ENCODE peak calls at places on chromosomes 16 and 17, in five cellular contexts. N is adipocyte; F is effector CD8-positive, alpha-beta T cell; A is stimulated activated CD4-positive, alpha-beta T cell treated with anti-CD3 and anti-CD28 coated beads, Interleukin-12 subunit alpha, Interleukin-12 subunit beta, amount 100 ng/mL, for 48 hours; M is SW480. C is an unnamed sample.

GRCh38 chr17:45923511-45924268 is 29.3 kb downstream of the MAPT start:
- DNase-seq in N (peak), A (no peak), M (no peak), F (no peak), C (peak)

GRCh38 chr17:16974569-16975265 is 2.8 kb upstream of the TNFRSF13B start:
- DNase-seq in A (no peak), N (no peak), F (no peak), M (no peak), C (no peak)

GRCh38 chr16:88376053-88376834 is 6.5 kb upstream of the ZNF469 start:
- DNase-seq in M (no peak), A (no peak), F (no peak), N (no peak), C (no peak)

GRCh38 chr16:11333696-11334095 is 11.6 kb upstream of the RMI2 start:
- DNase-seq in N (peak), A (no peak), F (no peak), M (no peak), C (peak)

GRCh38 chr17:68953340-68953997 is 1.7 kb downstream of the ABCA8 start:
- DNase-seq in F (no peak), A (no peak), N (no peak), M (no peak), C (no peak)

GRCh38 chr16:10667239-10667638 is 27.5 kb downstream of the TEKT5 start:
- DNase-seq in N (no peak), F (no peak), A (no peak), M (no peak), C (no peak)

GRCh38 chr16:71767060-71767900 is 41.4 kb downstream of the AP1G1 start:
- DNase-seq in N (no peak), M (no peak), F (no peak), A (no peak), C (peak)

GRCh38 chr17:42286411-42287295 is 1.6 kb upstream of the STAT5A start:
- DNase-seq in F (no peak), A (no peak), N (no peak), M (no peak), C (peak)

GRCh38 chr17:2808367-2809335 is 12.4 kb downstream of the RAP1GAP2 start:
- DNase-seq in F (no peak), N (no peak), M (no peak), A (no peak), C (no peak)

GRCh38 chr16:15874745-15875314 is 13.6 kb downstream of the CEP20 start:
- DNase-seq in F (no peak), N (peak), M (peak), A (no peak), C (peak)

GRCh38 chr17:40344321-40345160 is 20.0 kb downstream of the GJD3 start:
- DNase-seq in A (no peak), F (no peak), M (no peak), N (no peak), C (peak)

GRCh38 chr16:2954647-2955381 is 9.3 kb upstream of the KREMEN2 start:
- DNase-seq in N (no peak), A (no peak), M (no peak), F (no peak), C (no peak)

GRCh38 chr17:7611635-7612293 is 2.9 kb downstream of the FXR2 start:
- DNase-seq in N (no peak), A (no peak), M (no peak), F (no peak), C (no peak)

GRCh38 chr17:58595194-58595792 is 80.9 kb upstream of the MTMR4 start:
- DNase-seq in N (no peak), A (no peak), M (no peak), F (no peak), C (no peak)